ENCODE peak calls at places on chromosomes 5 and 9, in six cellular contexts. W is tibial artery; P is CD8-positive, alpha-beta T cell; Z is psoas muscle; A is neuronal stem cell; H is CD8-positive, alpha-beta memory T cell. T is an unnamed sample.

GRCh38 chr5:83034552-83035181 is 42.5 kb downstream of the TMEM167A start:
- DNase-seq in Z (no peak), P (no peak), A (no peak), W (no peak), H (no peak), T (no peak)

GRCh38 chr9:112121633-112122032 is 53.5 kb downstream of the SUSD1 start:
- DNase-seq in W (no peak), P (no peak), A (no peak), Z (no peak), H (no peak), T (no peak)

GRCh38 chr9:106146066-106146840 is 451.9 kb downstream of the TMEM38B start:
- DNase-seq in W (no peak), P (no peak), H (no peak), Z (no peak), A (no peak), T (no peak)

GRCh38 chr5:124263680-124264491 is 482.6 kb downstream of the ZNF608 start:
- DNase-seq in W (no peak), A (peak; percentile 78), H (no peak), P (no peak), Z (no peak), T (no peak)

GRCh38 chr5:178429541-178430186 is 160.5 kb downstream of the COL23A1 start:
- DNase-seq in A (no peak), Z (no peak), W (no peak), P (no peak), H (no peak), T (no peak)

GRCh38 chr9:83544002-83544698 is 5.9 kb upstream of the FRMD3 start:
- DNase-seq in H (no peak), P (no peak), A (no peak), Z (peak; percentile 19), W (no peak), T (no peak)

GRCh38 chr9:35341585-35341984 is 148.3 kb upstream of the RUSC2 start:
- DNase-seq in Z (peak; percentile 53), W (peak; percentile 90), H (no peak), A (no peak), P (no peak), T (no peak)

GRCh38 chr5:97874491-97874890 is 691.4 kb upstream of the RIOK2 start:
- DNase-seq in A (no peak), P (no peak), Z (no peak), W (no peak), H (no peak), T (no peak)

GRCh38 chr9:121997791-121998190 is 95.3 kb downstream of the TTLL11 start:
- DNase-seq in Z (no peak), A (no peak), P (no peak), W (no peak), H (no peak), T (no peak)

GRCh38 chr9:114278881-114279570 is 43.9 kb upstream of the ORM1 start:
- DNase-seq in H (no peak), Z (no peak), P (no peak), A (no peak), W (peak; percentile 83), T (peak; percentile 95)

GRCh38 chr5:179624841-179625271 is 1.4 kb upstream of the HNRNPH1 start:
- DNase-seq in P (no peak), H (no peak), Z (no peak), W (peak; percentile 56), A (no peak), T (no peak)

GRCh38 chr5:109905906-109906305 is 216.2 kb downstream of the MAN2A1 start:
- DNase-seq in Z (no peak), H (no peak), W (no peak), P (no peak), A (peak; percentile 15), T (no peak)

GRCh38 chr5:113050606-113051391 is 74.2 kb downstream of the DCP2 start:
- DNase-seq in Z (no peak), P (no peak), H (no peak), A (no peak), W (peak; percentile 56), T (no peak)

GRCh38 chr5:108541816-108542215 is 159.9 kb upstream of the FBXL17 start:
- DNase-seq in H (no peak), W (no peak), A (no peak), P (no peak), Z (no peak), T (no peak)

GRCh38 chr9:130606887-130607582 is 27.7 kb downstream of the FUBP3 start:
- DNase-seq in W (no peak), H (no peak), P (no peak), A (no peak), Z (no peak), T (no peak)

GRCh38 chr5:107551088-107551487 is 119.6 kb downstream of the EFNA5 start:
- DNase-seq in Z (no peak), P (no peak), W (no peak), A (no peak), H (no peak), T (no peak)

GRCh38 chr9:121299467-121300282 is 31.7 kb downstream of the GSN start:
- DNase-seq in H (no peak), P (no peak), Z (peak; percentile 79), A (no peak), W (peak; percentile 90), T (no peak)

DNA sequence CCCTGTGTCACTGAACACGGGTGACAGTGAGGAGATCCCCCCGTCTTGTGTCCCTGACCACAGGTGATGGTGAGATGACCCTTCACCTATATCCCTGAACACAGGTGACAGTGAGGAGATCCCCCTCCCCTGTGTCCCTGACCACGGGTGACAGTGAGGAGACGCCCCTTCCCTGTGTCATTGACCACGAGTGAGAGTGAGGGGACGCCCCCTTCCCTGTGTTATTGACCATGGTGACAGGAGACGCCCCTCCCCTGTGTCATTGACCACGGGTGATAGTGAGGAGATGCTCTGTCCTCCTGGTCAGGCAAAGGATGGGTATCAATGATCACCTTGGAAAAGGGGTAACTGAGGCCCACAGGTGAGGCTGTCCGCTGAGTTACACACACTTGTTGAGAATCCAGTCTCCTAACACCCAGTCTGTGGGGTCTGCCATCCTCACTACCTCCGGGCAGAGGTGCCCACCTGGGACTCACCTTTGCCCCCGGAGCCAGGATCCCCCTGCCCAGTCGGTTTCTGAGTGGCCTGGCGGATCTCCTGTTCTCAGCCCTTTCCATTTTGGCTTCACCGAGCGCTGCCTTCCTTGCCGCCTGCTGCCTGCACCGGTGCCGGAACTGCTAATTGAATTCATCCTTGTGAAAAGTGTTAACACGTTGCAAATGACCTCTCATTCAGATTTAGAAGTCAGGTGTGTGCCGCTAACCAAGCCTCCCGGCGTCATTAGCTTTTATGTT is 68.2 kb upstream of the BARHL1 start:
- DNase-seq in W (no peak), P (no peak), A (no peak), Z (no peak), H (no peak), T (no peak)
- H3K27me3 ChIP-seq in W (peaks cover 75% of the 10 kb centered on the region), P (no peaks in the 10 kb centered on the region), A (peaks cover 83% of the 10 kb centered on the region), Z (peaks cover 17% of the 10 kb centered on the region), H (peaks cover 8% of the 10 kb centered on the region), T (peaks cover 8% of the 10 kb centered on the region)

DNA sequence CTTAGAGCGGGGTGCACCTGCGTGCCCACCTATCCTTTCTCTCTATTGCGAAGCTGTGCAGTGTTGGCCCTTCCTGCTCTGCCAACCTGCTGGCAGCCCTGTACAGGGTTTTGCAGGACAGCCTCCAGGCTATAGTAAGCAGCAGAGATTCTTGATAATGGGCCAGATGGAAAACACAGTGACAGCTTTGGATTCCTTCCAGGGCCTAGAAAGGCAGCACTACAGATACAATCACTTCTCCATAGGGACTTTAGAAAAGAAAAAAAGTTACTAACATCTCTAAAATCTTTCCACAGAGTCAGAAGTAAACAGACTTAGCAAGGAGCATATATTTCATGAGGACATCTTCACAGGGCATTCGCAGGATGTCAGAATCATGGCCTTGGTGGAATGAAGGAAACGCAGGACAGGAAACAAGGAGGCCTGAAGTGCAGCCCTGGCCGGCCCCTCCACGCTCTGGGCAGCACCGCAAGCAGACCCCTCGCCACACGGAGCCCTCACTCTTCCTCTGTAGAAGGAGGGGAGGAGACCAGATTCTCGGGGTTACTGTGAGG is 172.1 kb upstream of the GAS1 start:
- DNase-seq in A (no peak), Z (no peak), P (no peak), W (no peak), H (no peak), T (no peak)
- H3K4me1 ChIP-seq in A (no peaks in the 10 kb centered on the region), Z (peaks cover 32% of the 10 kb centered on the region), P (no peaks in the 10 kb centered on the region), W (no peaks in the 10 kb centered on the region), H (no peaks in the 10 kb centered on the region), T (peaks cover 24% of the 10 kb centered on the region)

GRCh38 chr5:177089825-177090641 is 3.3 kb downstream of the FGFR4 start:
- DNase-seq in W (no peak), Z (no peak), H (no peak), A (no peak), P (no peak), T (no peak)

GRCh38 chr5:177092178-177093081 is 5.7 kb downstream of the FGFR4 start:
- DNase-seq in Z (no peak), W (no peak), H (no peak), P (no peak), A (no peak), T (no peak)

GRCh38 chr5:177091232-177091631 is 4.5 kb downstream of the FGFR4 start:
- DNase-seq in W (no peak), Z (no peak), A (no peak), H (no peak), P (no peak), T (no peak)

GRCh38 chr5:177089146-177089545 is 2.4 kb downstream of the FGFR4 start:
- DNase-seq in Z (peak; percentile 54), W (no peak), A (no peak), P (no peak), H (no peak), T (no peak)

GRCh38 chr5:177090813-177091212 is 4.1 kb downstream of the FGFR4 start:
- DNase-seq in Z (no peak), W (no peak), P (no peak), H (no peak), A (no peak), T (no peak)
- H3K27me3 ChIP-seq in Z (peaks cover 4% of the 10 kb centered on the region), W (peaks cover 51% of the 10 kb centered on the region), P (no peaks in the 10 kb centered on the region), H (no peaks in the 10 kb centered on the region), A (peaks cover 60% of the 10 kb centered on the region), T (no peaks in the 10 kb centered on the region)

GRCh38 chr9:137267933-137268355 is 9.6 kb upstream of the TOR4A start:
- DNase-seq in P (no peak), W (no peak), A (no peak), Z (no peak), H (no peak), T (peak; percentile 44)
- H3K4me1 ChIP-seq in P (peaks cover 21% of the 10 kb centered on the region), W (peaks cover 5% of the 10 kb centered on the region), A (no peaks in the 10 kb centered on the region), Z (peaks cover 19% of the 10 kb centered on the region), H (peaks cover 14% of the 10 kb centered on the region), T (no peaks in the 10 kb centered on the region)

GRCh38 chr5:45796959-45797553 is 100.9 kb upstream of the HCN1 start:
- DNase-seq in W (no peak), H (no peak), Z (no peak), A (no peak), P (no peak), T (no peak)
- H3K27me3 ChIP-seq in W (no peaks in the 10 kb centered on the region), H (no peaks in the 10 kb centered on the region), Z (no peaks in the 10 kb centered on the region), A (no peaks in the 10 kb centered on the region), P (no peaks in the 10 kb centered on the region), T (no peaks in the 10 kb centered on the region)

T was measured in RWPE2.